ENCODE peak calls at places on chromosomes 7 and 10, in nine cellular contexts. T is AG09319, G is A549, V is Panc1, S is kidney epithelial cell, Q is cardiac muscle cell, Z is transverse colon, A is upper lobe of right lung, I is heart left ventricle. B is an unnamed sample.

GRCh38 chr10:12062754-12063482 is 5.8 kb upstream of the DHTKD1 start:
- DNase-seq in G (no peak), I (no peak), Z (no peak), T (no peak), Q (no peak), V (no peak), S (no peak), A (no peak), B (no peak)

GRCh38 chr7:19353158-19353557 is 207.9 kb upstream of the FERD3L start:
- DNase-seq in G (no peak), V (no peak), A (no peak), S (no peak), I (no peak), Q (no peak), T (no peak), Z (no peak), B (no peak)

GRCh38 chr10:70478191-70479160 is at the start of gene PALD1:
- DNase-seq in I (peak), A (peak), G (peak), Q (peak), S (no peak), T (no peak), Z (peak), V (no peak), B (peak)

GRCh38 chr10:71985542-71986250 is 21.5 kb downstream of the CHST3 start:
- DNase-seq in A (no peak), T (no peak), V (no peak), Z (no peak), Q (peak), I (peak), S (no peak), G (no peak), B (no peak)

GRCh38 chr10:117164878-117165556 is 26.9 kb upstream of the VAX1 start:
- DNase-seq in G (no peak), Q (no peak), V (no peak), I (no peak), S (no peak), Z (no peak), T (no peak), A (no peak), B (no peak)

GRCh38 chr7:14673202-14673601 is 229.3 kb downstream of the DGKB start:
- DNase-seq in V (no peak), A (no peak), I (no peak), Q (no peak), T (no peak), S (no peak), G (no peak), Z (no peak), B (no peak)

GRCh38 chr7:66043681-66044497 is 31.7 kb upstream of the ASL start:
- DNase-seq in V (no peak), G (no peak), I (peak), T (no peak), S (no peak), Q (peak), Z (peak), A (peak), B (no peak)

GRCh38 chr10:47420305-47421056 is 36.4 kb upstream of the ZNF488 start:
- DNase-seq in Q (no peak), A (no peak), T (no peak), Z (no peak), G (no peak), I (no peak), S (no peak), V (no peak), B (no peak)

GRCh38 chr7:99840136-99840869 is 12.5 kb downstream of the CYP3A43 start:
- DNase-seq in S (no peak), T (no peak), G (no peak), V (no peak), Q (no peak), I (no peak), A (no peak), Z (no peak), B (no peak)

GRCh38 chr10:23399701-23400144 is 39.2 kb upstream of the OTUD1 start:
- DNase-seq in A (no peak), Z (no peak), S (peak), G (no peak), T (no peak), I (peak), V (peak), Q (peak), B (no peak)

GRCh38 chr7:28178537-28178936 is 2.1 kb downstream of the JAZF1 start:
- DNase-seq in T (no peak), Z (no peak), G (no peak), V (no peak), Q (no peak), I (no peak), A (no peak), S (no peak), B (no peak)

GRCh38 chr10:96842896-96843723 is 11.0 kb downstream of the LCOR start:
- DNase-seq in I (no peak), V (no peak), A (no peak), Q (peak), Z (no peak), T (no peak), S (no peak), G (no peak), B (no peak)

GRCh38 chr7:10913457-10913856 is 60.2 kb upstream of the PHF14 start:
- DNase-seq in G (no peak), S (no peak), Q (no peak), V (no peak), T (no peak), A (no peak), I (no peak), Z (no peak), B (no peak)

GRCh38 chr7:117248810-117249209 is 74.0 kb downstream of the WNT2 start:
- DNase-seq in A (no peak), S (no peak), T (no peak), Q (peak), V (no peak), I (no peak), Z (no peak), G (no peak), B (no peak)

GRCh38 chr10:79072994-79073654 is 4.4 kb downstream of the ZMIZ1 start:
- DNase-seq in S (no peak), I (no peak), Q (no peak), Z (no peak), G (no peak), A (no peak), V (no peak), T (no peak), B (no peak)
- TF ChIP-seq CTCF in S (peak), I (no peak), Q (no peak), Z (no peak), G (no peak), A (no peak), V (no peak), T (no peak), B (peak)

DNA sequence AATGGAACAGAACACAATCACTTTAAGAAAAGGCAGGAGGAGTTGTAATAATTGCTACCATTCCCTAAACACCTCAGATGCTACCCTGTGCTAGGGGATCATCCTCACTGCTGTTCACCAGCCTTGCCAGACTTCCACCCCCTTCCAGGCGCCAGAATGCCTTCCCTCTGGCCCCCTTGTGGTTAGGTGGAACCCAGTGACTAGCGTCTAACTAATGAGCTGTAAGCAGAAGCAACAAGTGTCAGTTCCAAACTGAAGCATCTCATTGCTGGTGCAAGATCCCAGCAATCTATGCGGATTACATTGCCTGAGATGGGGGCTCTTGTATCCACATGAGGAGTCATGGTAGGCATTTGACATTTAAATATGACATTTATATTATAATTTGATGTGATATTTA is 86.6 kb downstream of the FRMD4A start:
- DNase-seq in Z (no peak), Q (peak), G (no peak), V (no peak), I (no peak), A (no peak), S (no peak), T (no peak), B (no peak)
- TF ChIP-seq CTCF in Z (no peak), Q (peak), G (no peak), V (no peak), I (no peak), A (no peak), S (no peak), T (no peak), B (peak)

DNA sequence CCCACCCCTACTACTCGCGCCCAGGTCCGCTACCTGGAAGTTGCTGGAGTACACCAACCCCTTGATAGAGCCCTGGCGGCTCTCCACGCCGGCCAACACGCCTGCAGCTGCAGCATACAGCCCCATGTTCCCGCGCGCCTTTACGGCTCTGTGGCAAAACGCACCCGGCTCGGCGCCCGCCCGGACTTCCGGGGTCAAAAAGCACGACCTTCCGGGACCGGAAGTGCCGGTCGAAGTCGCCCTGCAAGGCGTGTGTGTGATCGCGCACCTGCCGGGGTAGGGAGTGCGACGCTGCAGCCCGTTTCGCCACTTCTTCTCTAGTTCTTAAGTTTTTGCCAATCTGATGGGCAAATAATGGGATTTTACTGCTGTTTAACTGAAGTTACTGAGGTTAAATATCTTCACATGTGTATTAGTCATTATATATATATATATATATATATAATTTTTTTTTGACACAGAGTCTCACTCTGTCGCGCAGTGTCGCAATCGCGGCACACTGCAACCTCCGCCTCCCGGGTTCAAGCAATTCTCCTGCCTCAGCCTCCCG is at the start of gene NSUN5:
- DNase-seq in Q (peak), I (peak), Z (peak), G (peak), A (peak), S (no peak), V (peak), T (peak), B (no peak)
- TF ChIP-seq CTCF in Q (no peak), I (no peak), Z (no peak), G (no peak), A (no peak), S (no peak), V (no peak), T (no peak), B (no peak)

GRCh38 chr10:46220872-46221538 is 65.8 kb upstream of the ANTXRL start:
- DNase-seq in Q (no peak), V (no peak), Z (no peak), S (no peak), A (no peak), T (no peak), G (no peak), I (no peak), B (no peak)

GRCh38 chr10:46224414-46224682 is 62.4 kb upstream of the ANTXRL start:
- DNase-seq in T (no peak), S (no peak), I (no peak), G (no peak), A (peak), Q (no peak), Z (no peak), V (no peak), B (no peak)

GRCh38 chr10:46223626-46224413 is 63.0 kb upstream of the ANTXRL start:
- DNase-seq in A (peak), G (no peak), V (no peak), Q (no peak), Z (no peak), I (no peak), T (no peak), S (no peak), B (no peak)

GRCh38 chr10:46222364-46222935 is 64.3 kb upstream of the ANTXRL start:
- DNase-seq in I (no peak), Q (peak), Z (no peak), G (no peak), V (no peak), A (no peak), S (no peak), T (no peak), B (no peak)

GRCh38 chr10:46223064-46223480 is 63.7 kb upstream of the ANTXRL start:
- DNase-seq in S (no peak), A (peak), I (no peak), T (no peak), G (no peak), Z (no peak), V (no peak), Q (no peak), B (no peak)
- TF ChIP-seq CTCF in S (no peak), A (no peak), I (no peak), T (no peak), G (peak), Z (no peak), V (peak), Q (no peak), B (no peak)

GRCh38 chr7:127578036-127578684 is 7.2 kb downstream of the GCC1 start:
- DNase-seq in V (no peak), A (no peak), T (no peak), S (no peak), Z (no peak), Q (peak), I (no peak), G (no peak), B (no peak)
- TF ChIP-seq CTCF in V (peak), A (no peak), T (peak), S (no peak), Z (no peak), Q (peak), I (no peak), G (peak), B (peak)

B was measured in astrocyte of the cerebellum.